ENCODE peak calls at places on chromosomes 13 and 19, in nine cellular contexts. N, D, V, I, C, S, L, O and X are unnamed samples.

GRCh38 chr13:94677799-94678198 is 34.5 kb downstream of the SOX21 start:
- DNase-seq in D (no peak), V (no peak), O (no peak), I (no peak), L (no peak), C (no peak), S (no peak), N (no peak), X (no peak)

GRCh38 chr13:30932481-30933333 is at the start of gene TEX26:
- DNase-seq in L (no peak), N (no peak), S (peak), D (peak), C (no peak), O (no peak), I (no peak), V (no peak), X (no peak)

GRCh38 chr19:5018224-5019015 is 49.5 kb downstream of the KDM4B start:
- DNase-seq in I (no peak), N (peak), V (no peak), C (no peak), O (no peak), D (no peak), L (no peak), S (peak), X (no peak)

GRCh38 chr13:105207586-105208293 is 1327.7 kb downstream of the EFNB2 start:
- DNase-seq in I (no peak), O (no peak), N (no peak), L (no peak), D (no peak), C (no peak), S (no peak), V (no peak), X (no peak)

GRCh38 chr19:37218592-37218935 is 550 bp downstream of the ZNF383 start:
- DNase-seq in D (no peak), N (no peak), O (no peak), S (no peak), I (no peak), L (peak), C (no peak), V (no peak), X (no peak)

GRCh38 chr19:23762884-23763711 is 4.4 kb upstream of the ZNF681 start:
- DNase-seq in I (peak), L (peak), N (peak), C (peak), S (peak), O (no peak), D (peak), V (peak), X (peak)

GRCh38 chr19:55406869-55407624 is 541 bp downstream of the UBE2S start:
- DNase-seq in L (peak), I (no peak), D (peak), O (no peak), N (no peak), C (no peak), V (no peak), S (peak), X (no peak)

GRCh38 chr13:26621731-26622401 is 64.4 kb downstream of the WASF3 start:
- DNase-seq in L (no peak), S (no peak), I (no peak), O (no peak), N (no peak), V (no peak), C (no peak), D (no peak), X (no peak)

GRCh38 chr13:94858856-94859811 is 146.8 kb upstream of the SOX21 start:
- DNase-seq in S (peak), C (peak), V (no peak), L (no peak), N (no peak), I (peak), D (peak), O (no peak), X (no peak)

GRCh38 chr19:43331435-43332010 is 22.0 kb upstream of the CD177 start:
- DNase-seq in L (no peak), C (no peak), O (no peak), D (peak), S (no peak), V (no peak), I (no peak), N (no peak), X (no peak)

GRCh38 chr13:47675871-47676270 is 325.2 kb downstream of the SUCLA2 start:
- DNase-seq in S (no peak), D (no peak), C (no peak), N (no peak), V (no peak), O (no peak), I (no peak), L (no peak), X (no peak)

GRCh38 chr19:12833747-12834417 is 497 bp downstream of the RTBDN start:
- DNase-seq in C (no peak), N (no peak), S (peak), I (peak), O (no peak), L (peak), D (no peak), V (peak), X (no peak)

GRCh38 chr13:26983533-26984315 is 187.9 kb downstream of the USP12 start:
- DNase-seq in S (no peak), V (no peak), I (no peak), O (no peak), N (no peak), L (no peak), C (no peak), D (no peak), X (no peak)

GRCh38 chr13:29901714-29902631 is 51.6 kb upstream of the UBL3 start:
- DNase-seq in V (peak), D (no peak), S (no peak), C (no peak), I (no peak), L (peak), N (peak), O (peak), X (no peak)

GRCh38 chr19:51808333-51808986 is 13.5 kb downstream of the FPR3 start:
- DNase-seq in S (no peak), N (peak), V (no peak), L (no peak), C (no peak), D (no peak), I (no peak), O (no peak), X (no peak)

GRCh38 chr13:55439450-55439849 is 1701.3 kb upstream of the PRR20A start:
- DNase-seq in I (no peak), C (no peak), D (no peak), O (no peak), S (no peak), N (no peak), V (no peak), L (no peak), X (no peak)

GRCh38 chr13:98571955-98572662 is 4.8 kb downstream of the STK24 start:
- DNase-seq in N (peak), S (no peak), V (no peak), O (no peak), I (no peak), L (no peak), C (no peak), D (no peak), X (no peak)

GRCh38 chr19:29308977-29309520 is 96.1 kb upstream of the UQCRFS1 start:
- DNase-seq in L (no peak), O (no peak), C (no peak), N (no peak), V (no peak), D (no peak), I (peak), S (no peak), X (no peak)

GRCh38 chr19:45304141-45304926 is 18.3 kb downstream of the CKM start:
- DNase-seq in D (no peak), L (no peak), O (no peak), S (no peak), N (no peak), I (no peak), C (no peak), V (no peak), X (no peak)

GRCh38 chr19:33812388-33813330 is 16.0 kb downstream of the KCTD15 start:
- DNase-seq in I (no peak), D (no peak), S (no peak), V (no peak), N (no peak), O (no peak), C (no peak), L (no peak), X (no peak)

GRCh38 chr13:25980255-25980654 is 71.6 kb downstream of the SHISA2 start:
- DNase-seq in N (no peak), L (no peak), O (no peak), D (peak), I (no peak), V (no peak), S (no peak), C (no peak), X (no peak)

GRCh38 chr19:5425260-5425659 is 30.0 kb upstream of the ZNRF4 start:
- DNase-seq in V (no peak), O (no peak), I (no peak), L (no peak), N (no peak), C (no peak), S (no peak), D (no peak), X (no peak)